ENCODE peak calls at places on chromosomes 11 and 22, in seven cellular contexts. H is heart left ventricle, S is body of pancreas, L is IMR-90, N is Peyer's patch, F is NB4, X is transverse colon. D is an unnamed sample.
A peak's percentile ranks its signal among the peaks of the same experiment; 100 is the strongest.

GRCh38 chr11:15649371-15650104 is 534.8 kb downstream of the INSC start:
- DNase-seq in H (no peak), S (no peak), L (peak; percentile 39), N (no peak), F (no peak), X (no peak), D (no peak)

GRCh38 chr11:28739489-28740280 is 631.5 kb downstream of the METTL15 start:
- DNase-seq in H (no peak), S (no peak), L (no peak), N (no peak), F (no peak), X (no peak), D (no peak)

GRCh38 chr11:70505761-70506657 is 107.7 kb downstream of the CTTN start:
- DNase-seq in H (peak; percentile 13), S (no peak), L (no peak), N (no peak), F (no peak), X (no peak), D (no peak)

GRCh38 chr11:17603056-17603825 is 56.2 kb downstream of the OTOG start:
- DNase-seq in H (no peak), S (no peak), L (no peak), N (peak; percentile 6), F (no peak), X (no peak), D (no peak)

GRCh38 chr11:76526878-76527277 is 82.1 kb downstream of the EMSY start:
- DNase-seq in H (no peak), S (no peak), L (no peak), N (no peak), F (no peak), X (no peak), D (no peak)

GRCh38 chr11:30143098-30143705 is 87.6 kb upstream of the FSHB start:
- DNase-seq in H (no peak), S (no peak), L (peak; percentile 15), N (no peak), F (peak; percentile 38), X (no peak), D (no peak)

GRCh38 chr22:44329179-44329796 is 16.5 kb upstream of the SHISAL1 start:
- DNase-seq in H (no peak), S (no peak), L (peak; percentile 27), N (peak; percentile 23), F (peak; percentile 63), X (peak; percentile 44), D (peak; percentile 34)

GRCh38 chr11:126564588-126564987 is 209.1 kb downstream of the ST3GAL4 start:
- DNase-seq in H (no peak), S (no peak), L (no peak), N (no peak), F (no peak), X (no peak), D (no peak)

GRCh38 chr22:39524089-39524752 is 3.9 kb downstream of the ATF4 start:
- DNase-seq in H (no peak), S (no peak), L (no peak), N (no peak), F (no peak), X (no peak), D (no peak)

GRCh38 chr22:31866918-31867317 is 77.4 kb upstream of the YWHAH start:
- DNase-seq in H (no peak), S (no peak), L (no peak), N (no peak), F (no peak), X (no peak), D (no peak)

GRCh38 chr11:8608646-8609045 is 14.6 kb upstream of the STK33 start:
- DNase-seq in H (no peak), S (no peak), L (peak; percentile 56), N (no peak), F (no peak), X (no peak), D (no peak)

GRCh38 chr11:111045408-111045806 is 200.1 kb upstream of the POU2AF2 start:
- DNase-seq in H (no peak), S (no peak), L (peak; percentile 18), N (no peak), F (no peak), X (no peak), D (no peak)

GRCh38 chr11:12031856-12032526 is 23.6 kb upstream of the DKK3 start:
- DNase-seq in H (no peak), S (no peak), L (no peak), N (no peak), F (no peak), X (no peak), D (no peak)

GRCh38 chr11:65275906-65276305 is 14.1 kb downstream of the POLA2 start:
- DNase-seq in H (no peak), S (no peak), L (no peak), N (no peak), F (no peak), X (no peak), D (no peak)

GRCh38 chr11:58578136-58578634 is 678 bp upstream of the ZFP91 start:
- DNase-seq in H (peak; percentile 96), S (peak; percentile 97), L (peak; percentile 99), N (peak; percentile 87), F (peak; percentile 96), X (peak; percentile 97), D (peak; percentile 94)

GRCh38 chr11:58578635-58579191 is at the start of gene ZFP91:
- DNase-seq in H (peak; percentile 99), S (peak; percentile 98), L (peak; percentile 98), N (peak; percentile 98), F (peak; percentile 99), X (peak; percentile 98), D (peak; percentile 98)

GRCh38 chr11:58579192-58580129 is 598 bp downstream of the ZFP91 start:
- DNase-seq in H (peak; percentile 95), S (peak; percentile 91), L (peak; percentile 91), N (peak; percentile 92), F (peak; percentile 95), X (peak; percentile 94), D (peak; percentile 91)

GRCh38 chr11:58576792-58577440 is 1.3 kb upstream of the LPXN start:
- DNase-seq in H (no peak), S (no peak), L (peak; percentile 66), N (no peak), F (peak; percentile 44), X (no peak), D (no peak)

DNA sequence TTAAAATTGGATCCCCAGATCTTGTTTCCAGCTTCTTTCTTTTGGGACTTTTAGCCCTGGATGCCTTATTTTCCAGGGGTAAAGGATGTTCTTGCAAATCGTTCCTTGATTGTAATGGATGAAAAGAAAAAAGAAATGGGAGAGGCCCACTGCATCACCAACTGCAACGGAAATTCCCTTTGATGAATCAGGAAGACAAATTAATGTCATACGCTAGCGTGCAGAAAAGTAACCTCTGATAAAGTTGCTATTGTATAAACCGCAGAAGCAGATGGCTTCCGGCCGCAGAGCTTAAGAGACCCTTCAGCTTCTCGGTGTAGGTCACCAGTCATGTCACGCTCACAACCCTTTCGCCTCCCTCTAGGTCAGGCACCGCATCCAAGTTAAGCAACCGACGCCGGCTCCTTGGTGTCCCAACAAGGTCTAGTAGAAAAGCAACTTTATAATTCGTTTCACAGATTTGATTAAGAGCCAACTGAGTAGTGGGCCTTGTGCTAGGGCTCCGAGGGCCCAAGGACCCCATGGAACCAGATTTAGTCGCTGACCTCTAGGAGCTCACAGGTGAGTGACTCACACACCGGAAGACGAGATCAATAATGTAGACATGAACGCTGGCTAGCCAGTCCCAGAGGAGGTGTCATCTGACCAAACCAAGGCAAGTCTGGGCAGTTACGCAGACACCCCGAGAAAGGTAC is 1.3 kb upstream of the ZFP91 start:
- DNase-seq in H (peak; percentile 62), S (no peak), L (peak; percentile 97), N (peak; percentile 86), F (peak; percentile 95), X (peak; percentile 66), D (no peak)
- TF ChIP-seq POLR2A in H (no peak), S (peak; percentile 83), L (peak; percentile 91), N (peak; percentile 90), F (peak; percentile 56), X (peak; percentile 94), D (peak; percentile 81)

DNA sequence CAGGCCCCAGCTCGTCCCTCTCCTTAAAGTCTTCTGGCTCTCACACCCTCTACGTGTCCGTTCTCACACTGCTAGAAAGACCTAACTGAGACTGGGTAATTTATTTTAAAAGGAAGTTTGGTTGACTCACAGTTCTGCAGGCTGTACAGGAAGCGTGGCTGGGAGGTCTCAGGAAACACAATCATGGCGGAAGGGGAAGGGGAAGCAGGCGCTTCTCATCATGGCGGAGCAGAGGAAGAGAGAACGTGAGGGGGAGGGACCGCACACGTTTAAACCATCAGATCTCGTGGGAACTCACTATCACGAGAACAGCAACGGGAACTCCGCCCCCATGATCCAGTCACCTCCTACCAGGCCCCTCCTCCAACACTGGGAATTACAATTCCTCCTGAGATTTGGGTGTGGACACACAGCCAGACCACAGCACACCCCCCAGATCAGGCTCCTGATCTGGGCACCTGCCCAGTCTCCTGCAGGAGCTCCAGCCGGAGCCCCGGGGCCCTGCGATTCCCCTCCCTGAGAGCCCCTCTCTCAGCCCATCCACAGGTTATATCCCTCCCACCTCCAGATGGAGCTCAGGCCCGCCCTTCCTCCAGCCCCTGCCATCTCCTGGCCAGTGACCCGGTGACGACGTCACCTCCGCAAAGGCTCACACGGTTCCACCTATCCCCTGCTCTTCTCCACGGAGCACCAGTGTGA is 170.2 kb downstream of the BRD1 start:
- DNase-seq in H (peak; percentile 82), S (no peak), L (no peak), N (peak; percentile 81), F (peak; percentile 30), X (peak; percentile 68), D (peak; percentile 79)
- TF ChIP-seq POLR2A in H (no peak), S (no peak), L (no peak), N (no peak), F (no peak), X (no peak), D (no peak)

GRCh38 chr22:41249442-41249841 is 8.7 kb upstream of the CHADL start:
- DNase-seq in H (no peak), S (no peak), L (no peak), N (no peak), F (no peak), X (no peak), D (no peak)

GRCh38 chr22:41250127-41250526 is 9.4 kb upstream of the CHADL start:
- DNase-seq in H (no peak), S (no peak), L (no peak), N (no peak), F (no peak), X (no peak), D (no peak)

GRCh38 chr22:41254230-41254629 is 13.5 kb upstream of the CHADL start:
- DNase-seq in H (no peak), S (no peak), L (no peak), N (no peak), F (no peak), X (no peak), D (no peak)

GRCh38 chr22:41248758-41249157 is 8.0 kb upstream of the CHADL start:
- DNase-seq in H (no peak), S (no peak), L (no peak), N (no peak), F (no peak), X (no peak), D (no peak)

DNA sequence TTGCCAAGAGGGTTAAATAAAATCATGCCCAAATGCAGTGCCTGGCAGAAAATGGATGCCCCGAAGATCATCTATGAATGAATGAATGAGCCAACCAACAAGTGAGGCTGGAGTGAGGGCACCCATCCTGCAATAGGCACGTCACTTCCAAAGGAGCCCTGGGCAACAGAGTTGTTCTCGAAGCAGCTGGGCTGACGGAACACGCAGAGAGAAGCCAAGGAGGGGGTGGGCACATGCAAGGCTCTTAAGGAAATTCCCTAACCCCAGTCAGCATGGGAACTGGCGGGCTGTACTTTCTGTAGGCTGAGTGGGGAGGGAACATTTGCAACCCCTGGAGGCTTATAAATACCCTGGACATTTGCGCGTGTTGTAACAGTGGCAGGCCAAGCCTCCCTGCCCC is 11.6 kb upstream of the CHADL start:
- DNase-seq in H (no peak), S (no peak), L (no peak), N (no peak), F (no peak), X (no peak), D (no peak)
- TF ChIP-seq POLR2A in H (no peak), S (no peak), L (no peak), N (no peak), F (no peak), X (no peak), D (no peak)

GRCh38 chr11:207213-208176 is at the start of the genes BET1L and RIC8A:
- DNase-seq in H (peak; percentile 97), S (peak; percentile 95), L (peak; percentile 99), N (peak; percentile 99), F (peak; percentile 99), X (peak; percentile 97), D (peak; percentile 97)
- TF ChIP-seq POLR2A in H (peak; percentile 47), S (peak; percentile 96), L (peak; percentile 96), N (peak; percentile 85), F (peak; percentile 96), X (peak; percentile 98), D (peak; percentile 98)